ENCODE peak calls at places on chromosome 15, in ten cellular contexts. W is neural crest cell; O is activated CD8-positive, alpha-beta memory T cell treated with anti-CD3 and anti-CD28 coated beads for 1 hour; I is effector memory CD4-positive, alpha-beta T cell; V is endothelial cell; X is activated T-cell treated with anti-CD3 and anti-CD28 coated beads, Interleukin-2, amount 50 U/mL, for 72 hours; Q is HL-60; D is MM.1S; H is HFFc6; L is fibroblast of mammary gland. R is an unnamed sample.

GRCh38 chr15:59685737-59686297 is 3.3 kb downstream of the BNIP2 start:
- DNase-seq in W (no peak), O (no peak), I (no peak), V (no peak), X (no peak), Q (no peak), D (no peak), H (peak; percentile 19), L (peak; percentile 72), R (no peak)

GRCh38 chr15:71601038-71601869 is 209.1 kb upstream of the NR2E3 start:
- DNase-seq in W (no peak), O (no peak), I (no peak), V (no peak), X (no peak), Q (no peak), D (no peak), H (no peak), L (no peak), R (no peak)

GRCh38 chr15:79067969-79068368 is 22.6 kb downstream of the RASGRF1 start:
- DNase-seq in W (no peak), O (no peak), I (no peak), V (no peak), X (no peak), Q (no peak), D (no peak), H (no peak), L (no peak), R (no peak)

GRCh38 chr15:79399591-79399990 is 32.5 kb upstream of the MINAR1 start:
- DNase-seq in W (no peak), O (no peak), I (no peak), V (no peak), X (no peak), Q (no peak), D (no peak), H (no peak), L (no peak), R (no peak)

GRCh38 chr15:39788800-39789565 is 6.3 kb upstream of the FSIP1 start:
- DNase-seq in W (no peak), O (no peak), I (no peak), V (no peak), X (no peak), Q (no peak), D (no peak), H (peak; percentile 70), L (peak; percentile 52), R (no peak)

GRCh38 chr15:88745696-88746095 is 57.5 kb upstream of the ACAN start:
- DNase-seq in W (no peak), O (no peak), I (no peak), V (no peak), X (no peak), Q (no peak), D (no peak), H (peak; percentile 70), L (peak; percentile 73), R (no peak)

GRCh38 chr15:38886315-38887163 is 321.9 kb upstream of the RASGRP1 start:
- DNase-seq in W (no peak), O (no peak), I (no peak), V (no peak), X (no peak), Q (no peak), D (no peak), H (peak; percentile 81), L (peak; percentile 93), R (no peak)

GRCh38 chr15:40746916-40747418 is 8.1 kb downstream of the RMDN3 start:
- DNase-seq in W (no peak), O (no peak), I (no peak), V (no peak), X (no peak), Q (peak; percentile 70), D (no peak), H (no peak), L (peak; percentile 36), R (no peak)

GRCh38 chr15:85354432-85354831 is 26.0 kb upstream of the AKAP13 start:
- DNase-seq in W (no peak), O (no peak), I (no peak), V (no peak), X (no peak), Q (no peak), D (no peak), H (peak; percentile 73), L (no peak), R (no peak)

R was measured in midbrain.